ENCODE peak calls at places on chromosomes 5 and 9, in seven cellular contexts. Q, A, N, H, X, J and U are unnamed samples.

GRCh38 chr9:108094676-108094993 is 605.1 kb upstream of the KLF4 start:
- DNase-seq in Q (no peak), A (no peak), N (no peak), H (no peak), X (no peak), J (no peak), U (no peak)

GRCh38 chr5:72784129-72784528 is 32.3 kb upstream of the TNPO1 start:
- DNase-seq in Q (no peak), A (no peak), N (no peak), H (no peak), X (no peak), J (no peak), U (no peak)

GRCh38 chr5:103891151-103891550 is 328.6 kb upstream of the NUDT12 start:
- DNase-seq in Q (no peak), A (no peak), N (no peak), H (no peak), X (no peak), J (no peak), U (no peak)

GRCh38 chr5:151186538-151186937 is 29.0 kb upstream of the ANXA6 start:
- DNase-seq in Q (no peak), A (no peak), N (no peak), H (no peak), X (no peak), J (no peak), U (no peak)

GRCh38 chr5:78640622-78641021 is 8.0 kb downstream of the LHFPL2 start:
- DNase-seq in Q (no peak), A (peak; percentile 45), N (no peak), H (no peak), X (peak; percentile 13), J (no peak), U (no peak)

GRCh38 chr5:112635276-112635675 is 102.4 kb upstream of the APC start:
- DNase-seq in Q (no peak), A (no peak), N (no peak), H (no peak), X (no peak), J (no peak), U (no peak)

GRCh38 chr9:33466565-33467495 is 6.9 kb downstream of the NOL6 start:
- DNase-seq in Q (peak; percentile 86), A (no peak), N (no peak), H (peak; percentile 60), X (peak; percentile 19), J (peak; percentile 81), U (peak; percentile 77)

GRCh38 chr5:180367991-180368390 is 14.9 kb upstream of the GFPT2 start:
- DNase-seq in Q (no peak), A (no peak), N (no peak), H (no peak), X (no peak), J (no peak), U (no peak)

GRCh38 chr5:172678902-172679301 is 37.8 kb downstream of the NEURL1B start:
- DNase-seq in Q (peak; percentile 54), A (no peak), N (no peak), H (no peak), X (no peak), J (no peak), U (no peak)

GRCh38 chr5:175520321-175520720 is 42.0 kb downstream of the SFXN1 start:
- DNase-seq in Q (no peak), A (no peak), N (no peak), H (no peak), X (no peak), J (no peak), U (no peak)

GRCh38 chr5:9302228-9302627 is 243.6 kb downstream of the SEMA5A start:
- DNase-seq in Q (no peak), A (no peak), N (no peak), H (no peak), X (no peak), J (no peak), U (no peak)

GRCh38 chr9:8552732-8553131 is 753.2 kb upstream of the DMAC1 start:
- DNase-seq in Q (no peak), A (no peak), N (no peak), H (no peak), X (no peak), J (no peak), U (no peak)

GRCh38 chr5:80414113-80414512 is 6.2 kb downstream of the ZFYVE16 start:
- DNase-seq in Q (no peak), A (no peak), N (no peak), H (no peak), X (no peak), J (no peak), U (no peak)

GRCh38 chr9:16575142-16575877 is 295.2 kb downstream of the BNC2 start:
- DNase-seq in Q (no peak), A (no peak), N (no peak), H (no peak), X (no peak), J (no peak), U (no peak)

DNA sequence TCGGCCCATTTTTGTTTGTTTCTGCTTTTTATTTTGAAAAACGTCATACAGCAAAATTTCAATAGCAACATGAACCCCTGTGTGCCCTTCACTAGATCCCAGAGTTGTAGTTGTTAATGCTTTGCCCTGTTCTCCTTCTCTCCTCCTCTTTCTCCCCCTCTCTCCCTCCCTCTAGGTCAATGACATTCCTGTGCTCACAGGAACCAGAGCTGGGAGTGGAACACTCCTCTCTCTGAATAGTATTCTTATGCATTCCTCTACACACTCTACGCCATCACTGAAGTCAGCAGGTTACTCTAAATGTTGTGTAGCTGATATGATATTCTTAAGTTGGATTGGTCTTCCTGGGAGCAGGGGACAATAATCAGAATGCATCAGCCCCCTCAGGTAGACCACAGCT is 243.4 kb downstream of the SYK start:
- DNase-seq in Q (no peak), A (no peak), N (no peak), H (no peak), X (peak; percentile 23), J (no peak), U (no peak)
- TF ChIP-seq TAF1 in Q (no peak), A (no peak), N (no peak), H (no peak), X (no peak), J (no peak), U (no peak)

GRCh38 chr5:14447958-14448881 is 133.4 kb upstream of the OTULINL start:
- DNase-seq in Q (peak; percentile 65), A (peak; percentile 28), N (no peak), H (no peak), X (no peak), J (no peak), U (no peak)

GRCh38 chr5:14449052-14449661 is 132.4 kb upstream of the OTULINL start:
- DNase-seq in Q (peak; percentile 60), A (no peak), N (no peak), H (no peak), X (no peak), J (no peak), U (no peak)

GRCh38 chr5:14452685-14453084 is 128.9 kb upstream of the OTULINL start:
- DNase-seq in Q (no peak), A (no peak), N (no peak), H (no peak), X (no peak), J (no peak), U (no peak)

GRCh38 chr5:14451866-14452265 is 129.7 kb upstream of the OTULINL start:
- DNase-seq in Q (no peak), A (no peak), N (no peak), H (no peak), X (no peak), J (no peak), U (no peak)

DNA sequence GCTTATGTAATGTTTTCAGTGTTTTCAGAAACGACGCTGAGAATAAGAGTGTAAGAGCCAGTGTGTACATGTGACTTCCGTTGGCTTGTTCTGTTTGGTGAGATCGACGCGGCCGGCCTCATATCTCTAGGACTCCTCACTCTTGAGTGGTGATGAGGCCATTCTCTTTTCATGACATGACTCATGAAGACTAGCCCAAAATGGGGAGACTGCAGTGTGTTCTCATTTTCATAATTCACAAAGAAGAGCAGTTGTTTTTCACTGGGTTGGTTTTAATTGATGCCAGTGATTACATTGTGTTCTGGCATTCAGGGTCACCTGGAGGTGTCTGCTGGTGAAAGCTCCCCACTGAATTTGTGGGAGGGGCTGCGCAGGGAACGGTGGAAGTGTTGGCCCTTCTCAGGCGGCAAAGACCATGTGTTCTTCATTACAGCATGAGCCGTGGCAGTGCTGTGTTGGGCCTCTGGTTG is 131.5 kb upstream of the OTULINL start:
- DNase-seq in Q (no peak), A (no peak), N (no peak), H (no peak), X (no peak), J (no peak), U (no peak)
- TF ChIP-seq TAF1 in Q (no peak), A (no peak), N (no peak), H (no peak), X (no peak), J (no peak), U (no peak)

DNA sequence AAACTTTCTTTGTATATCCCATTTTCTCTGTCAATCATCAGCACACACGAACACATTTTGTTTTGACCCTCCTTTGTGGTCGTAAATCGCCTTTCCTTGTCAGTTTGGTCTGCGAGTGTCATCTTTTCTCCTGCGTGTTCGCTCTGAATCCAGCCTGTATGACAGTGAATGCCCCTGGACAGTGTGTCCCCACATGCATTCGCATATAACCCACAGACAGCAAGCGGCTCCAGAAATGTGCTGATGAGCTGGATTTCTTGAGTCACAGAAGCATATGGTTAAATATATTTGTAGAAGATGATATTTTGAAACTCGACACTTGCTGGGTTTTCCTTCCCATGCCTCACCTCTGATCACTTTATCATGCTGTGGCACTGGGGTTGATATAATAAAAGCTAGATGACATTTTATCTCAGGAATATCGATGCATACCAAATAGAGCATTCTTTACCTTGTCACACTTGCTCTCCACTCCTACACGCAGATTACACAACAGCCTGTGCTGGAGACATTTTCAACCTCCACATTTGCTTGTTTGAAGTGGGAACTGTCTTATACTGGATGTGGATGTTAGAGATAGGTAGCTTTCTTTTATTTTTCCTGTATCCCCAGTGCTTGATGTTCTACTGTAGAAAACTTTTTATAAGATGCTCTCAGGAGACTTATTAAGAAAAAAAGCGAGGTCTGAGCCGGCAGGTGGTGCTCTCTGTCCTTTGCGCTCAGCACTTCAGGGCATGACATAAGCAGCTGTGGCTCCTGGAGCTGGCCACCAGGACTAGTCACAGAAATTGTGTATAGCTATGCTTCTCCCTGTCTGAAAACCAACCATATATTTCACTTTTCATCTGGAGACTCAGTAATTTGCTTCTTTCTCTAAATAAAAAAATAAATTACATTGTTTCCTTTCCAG is 215.1 kb downstream of the SH3GL2 start:
- DNase-seq in Q (no peak), A (no peak), N (no peak), H (no peak), X (peak; percentile 27), J (no peak), U (no peak)
- TF ChIP-seq TAF1 in Q (no peak), A (no peak), N (no peak), H (no peak), X (no peak), J (no peak), U (no peak)

DNA sequence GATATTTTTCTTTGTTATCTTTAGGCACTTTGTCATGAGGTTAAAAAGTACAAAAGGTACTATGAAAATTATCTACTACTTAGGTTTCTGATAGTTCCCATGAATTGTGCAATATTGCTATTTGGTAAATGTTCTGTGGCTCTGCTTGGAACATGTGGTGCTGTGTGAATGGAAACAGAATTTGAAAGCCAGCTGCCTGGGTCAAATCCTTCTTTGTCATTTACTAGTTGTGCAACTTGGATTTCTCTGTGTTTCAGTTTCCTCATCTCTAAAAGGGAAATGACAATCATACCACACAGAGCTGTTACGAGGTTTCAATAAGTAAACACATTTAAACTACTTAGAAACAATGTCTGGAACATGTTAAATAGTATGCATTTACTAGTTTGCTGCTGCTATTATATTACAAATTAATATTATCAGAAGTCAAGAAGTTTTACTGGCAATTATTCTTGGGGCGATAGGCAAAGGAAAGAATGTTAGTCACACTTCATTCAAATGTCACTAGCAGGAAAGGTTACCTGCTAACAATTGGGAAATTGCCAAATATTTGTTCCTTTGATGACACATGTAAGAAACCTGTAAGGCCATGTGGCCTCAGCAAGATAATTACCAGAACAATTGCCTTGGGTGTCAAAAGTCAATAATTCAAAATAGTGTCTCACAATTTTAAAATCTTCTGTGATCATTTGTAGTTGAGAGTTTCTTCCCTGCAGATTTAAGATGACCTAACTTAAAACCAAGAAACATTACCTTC is 184.8 kb downstream of the KIAA0825 start:
- DNase-seq in Q (no peak), A (no peak), N (no peak), H (no peak), X (peak; percentile 4), J (no peak), U (no peak)
- TF ChIP-seq TAF1 in Q (no peak), A (no peak), N (no peak), H (no peak), X (no peak), J (no peak), U (no peak)